ENCODE peak calls at places on chromosomes 6 and 20, in five cellular contexts. U is stomach, I is spleen, Y is A549, E is body of pancreas. P is an unnamed sample.

GRCh38 chr6:137434640-137435039 is 59.6 kb downstream of the OLIG3 start:
- DNase-seq in U (no peak), I (no peak), Y (no peak), E (no peak), P (no peak)

GRCh38 chr6:6699741-6700367 is 111.3 kb downstream of the LY86 start:
- DNase-seq in U (peak), I (no peak), Y (peak), E (peak), P (peak)

GRCh38 chr6:143097224-143097795 is 36.6 kb downstream of the AIG1 start:
- DNase-seq in U (no peak), I (no peak), Y (no peak), E (no peak), P (no peak)

GRCh38 chr6:14292119-14292518 is 174.5 kb downstream of the CD83 start:
- DNase-seq in U (no peak), I (no peak), Y (no peak), E (no peak), P (no peak)

GRCh38 chr20:25077610-25078169 is 4.3 kb downstream of the VSX1 start:
- DNase-seq in U (peak), I (peak), Y (peak), E (no peak), P (no peak)

GRCh38 chr6:142421285-142422202 is 119.7 kb downstream of the ADGRG6 start:
- DNase-seq in U (no peak), I (no peak), Y (no peak), E (no peak), P (no peak)

GRCh38 chr20:48912065-48912464 is 9.4 kb upstream of the ARFGEF2 start:
- DNase-seq in U (no peak), I (peak), Y (no peak), E (no peak), P (no peak)

GRCh38 chr20:51022803-51023616 is at the start of gene KCNG1:
- DNase-seq in U (peak), I (peak), Y (peak), E (peak), P (peak)

GRCh38 chr20:16394784-16395183 is 178.5 kb downstream of the KIF16B start:
- DNase-seq in U (no peak), I (no peak), Y (no peak), E (no peak), P (no peak)

GRCh38 chr20:774680-775057 is 6.4 kb upstream of the SLC52A3 start:
- DNase-seq in U (no peak), I (no peak), Y (no peak), E (no peak), P (no peak)

DNA sequence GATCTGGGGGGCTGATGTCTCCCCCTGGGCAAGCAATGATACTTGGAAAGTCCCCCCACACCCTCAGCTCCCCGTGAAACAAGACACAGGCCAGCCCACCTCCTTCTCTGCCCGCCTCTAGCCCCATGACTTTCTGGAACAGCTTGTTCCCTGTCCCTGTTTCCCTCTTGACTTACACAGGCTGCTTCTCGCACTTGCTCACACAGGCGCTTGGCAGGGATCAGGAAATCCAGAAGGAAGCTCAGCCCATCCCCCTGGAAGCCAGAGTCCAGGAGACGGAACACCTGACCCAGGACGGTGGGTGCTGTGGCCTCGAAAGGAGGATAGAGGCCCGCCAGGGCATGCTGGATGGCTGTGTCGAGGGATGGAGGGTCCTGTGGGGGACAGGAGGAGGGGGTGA is 14.8 kb downstream of the KIAA1755 start:
- DNase-seq in U (no peak), I (peak), Y (no peak), E (no peak), P (no peak)
- H3K27ac ChIP-seq in U (peak), I (no peak), Y (no peak), E (no peak), P (peak)

DNA sequence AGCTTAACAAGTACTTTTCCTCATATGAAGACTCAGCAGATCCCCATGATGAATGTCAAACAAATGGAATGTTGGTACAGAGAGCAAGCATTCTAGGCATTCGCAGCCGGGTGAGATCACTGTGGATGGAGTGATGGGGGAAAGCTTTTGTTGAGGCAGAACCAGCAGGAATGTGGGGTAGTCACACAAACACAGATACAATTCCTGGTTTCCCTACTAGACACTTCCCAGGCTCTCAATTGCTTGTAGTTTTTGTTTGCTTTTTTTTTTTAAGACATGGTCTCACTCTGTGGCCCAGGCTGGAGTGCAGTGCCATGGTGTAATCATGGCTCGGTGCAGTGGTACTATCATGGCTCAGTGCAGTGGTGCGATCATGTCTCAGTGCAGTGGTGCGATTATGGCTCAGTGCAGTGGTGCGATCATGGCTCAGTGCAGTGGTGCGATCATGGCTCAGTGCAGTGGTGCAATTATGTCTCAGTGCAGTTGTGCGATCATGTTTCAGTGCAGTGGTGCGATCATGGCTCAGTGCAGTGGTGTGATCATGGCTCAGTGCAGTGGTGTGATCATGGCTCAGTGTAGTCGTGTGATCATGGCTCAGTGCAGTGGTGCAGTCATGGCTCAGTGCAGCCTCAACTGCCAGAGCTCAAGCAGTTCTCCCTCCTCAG is 15.4 kb upstream of the IER3 start:
- DNase-seq in U (no peak), I (no peak), Y (peak), E (peak), P (no peak)
- TF ChIP-seq POLR2A in U (no peak), I (no peak), Y (no peak), E (no peak), P (no peak)

GRCh38 chr6:27128796-27129094 is 118.8 kb upstream of the PRSS16 start:
- DNase-seq in U (no peak), I (no peak), Y (no peak), E (no peak), P (no peak)

GRCh38 chr6:27127874-27128795 is 119.4 kb upstream of the PRSS16 start:
- DNase-seq in U (no peak), I (no peak), Y (no peak), E (no peak), P (no peak)

GRCh38 chr6:27130668-27131428 is 116.7 kb upstream of the PRSS16 start:
- DNase-seq in U (no peak), I (no peak), Y (no peak), E (no peak), P (no peak)

GRCh38 chr6:27129917-27130316 is 117.6 kb upstream of the PRSS16 start:
- DNase-seq in U (no peak), I (no peak), Y (no peak), E (no peak), P (no peak)

GRCh38 chr6:27129095-27129815 is 118.2 kb upstream of the PRSS16 start:
- DNase-seq in U (no peak), I (no peak), Y (no peak), E (no peak), P (no peak)
- H3K27ac ChIP-seq in U (no peak), I (no peak), Y (peak), E (no peak), P (no peak)

DNA sequence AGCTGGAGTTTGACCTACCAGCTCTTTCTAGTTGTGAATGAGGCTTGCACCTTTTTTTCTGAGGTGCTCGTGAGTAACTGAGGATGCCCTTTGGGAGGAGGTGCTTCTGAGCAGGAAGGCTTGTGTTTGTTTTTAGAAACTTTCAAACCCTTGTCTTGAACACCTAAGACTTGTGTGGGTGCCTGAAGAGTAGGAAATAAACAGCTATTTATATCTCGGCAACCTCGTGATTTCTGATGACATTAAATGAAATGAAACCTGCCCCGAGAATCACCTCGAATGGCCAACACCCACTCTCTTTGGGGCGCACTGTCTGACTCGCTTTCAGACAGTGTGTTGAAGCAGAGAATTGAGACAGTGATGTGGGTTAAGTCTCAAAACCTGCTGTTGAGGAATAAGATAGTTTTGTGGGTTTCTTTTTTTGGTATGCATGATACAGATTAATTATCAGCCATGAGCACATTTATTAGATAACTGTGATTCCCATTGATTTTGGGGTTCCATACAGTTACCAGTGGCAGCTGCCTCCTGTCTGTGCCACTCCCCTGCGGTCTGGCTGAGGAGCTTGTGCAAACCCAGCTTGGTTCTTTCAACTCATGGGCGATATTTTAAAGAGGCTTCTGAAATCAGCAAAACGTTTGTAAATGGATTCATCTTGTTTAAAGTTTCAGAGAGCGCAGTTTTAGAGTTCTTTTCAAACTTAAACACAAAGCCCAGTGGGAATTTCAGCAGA is 8.4 kb downstream of the IRF4 start:
- DNase-seq in U (no peak), I (no peak), Y (no peak), E (no peak), P (no peak)
- TF ChIP-seq POLR2A in U (no peak), I (no peak), Y (no peak), E (no peak), P (no peak)

DNA sequence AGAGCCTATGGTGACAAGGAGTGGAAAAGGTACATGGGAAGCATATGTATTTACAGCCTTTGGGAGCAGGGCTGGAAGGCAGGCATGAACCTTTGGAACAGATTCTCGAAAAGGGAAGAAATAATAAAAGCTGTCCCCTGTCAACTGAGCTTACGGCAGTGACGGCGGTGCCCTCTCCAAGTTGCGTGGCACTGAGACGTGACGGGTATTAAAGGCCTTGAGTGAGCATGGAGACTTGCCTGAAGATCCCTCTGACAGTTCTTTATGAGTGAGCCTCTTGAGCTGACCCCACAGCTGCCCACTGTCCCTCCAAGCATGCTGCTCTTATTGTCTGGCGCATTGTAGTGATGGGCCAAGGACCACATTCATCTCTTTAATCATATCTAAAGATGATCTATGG is 388.5 kb downstream of the ZFAND3 start:
- DNase-seq in U (no peak), I (no peak), Y (no peak), E (no peak), P (no peak)
- H3K27ac ChIP-seq in U (no peak), I (no peak), Y (no peak), E (no peak), P (no peak)

GRCh38 chr6:5257400-5257799 is 3.4 kb downstream of the LYRM4 start:
- DNase-seq in U (no peak), I (no peak), Y (no peak), E (no peak), P (no peak)

GRCh38 chr6:5260111-5260620 is 584 bp downstream of the LYRM4 start:
- DNase-seq in U (peak), I (peak), Y (peak), E (peak), P (no peak)

GRCh38 chr6:5261545-5262109 is 314 bp downstream of the FARS2 start:
- DNase-seq in U (no peak), I (no peak), Y (no peak), E (no peak), P (no peak)

GRCh38 chr6:5259428-5259827 is 1.3 kb downstream of the LYRM4 start:
- DNase-seq in U (no peak), I (no peak), Y (no peak), E (no peak), P (no peak)

GRCh38 chr6:5260661-5261544 is at the start of the genes FARS2 and LYRM4:
- DNase-seq in U (peak), I (peak), Y (peak), E (peak), P (peak)
- TF ChIP-seq POLR2A in U (no peak), I (no peak), Y (peak), E (peak), P (no peak)

GRCh38 chr20:12023169-12023795 is 105.6 kb downstream of the BTBD3 start:
- DNase-seq in U (no peak), I (no peak), Y (no peak), E (no peak), P (no peak)
- H3K27ac ChIP-seq in U (no peak), I (no peak), Y (no peak), E (no peak), P (no peak)

DNA sequence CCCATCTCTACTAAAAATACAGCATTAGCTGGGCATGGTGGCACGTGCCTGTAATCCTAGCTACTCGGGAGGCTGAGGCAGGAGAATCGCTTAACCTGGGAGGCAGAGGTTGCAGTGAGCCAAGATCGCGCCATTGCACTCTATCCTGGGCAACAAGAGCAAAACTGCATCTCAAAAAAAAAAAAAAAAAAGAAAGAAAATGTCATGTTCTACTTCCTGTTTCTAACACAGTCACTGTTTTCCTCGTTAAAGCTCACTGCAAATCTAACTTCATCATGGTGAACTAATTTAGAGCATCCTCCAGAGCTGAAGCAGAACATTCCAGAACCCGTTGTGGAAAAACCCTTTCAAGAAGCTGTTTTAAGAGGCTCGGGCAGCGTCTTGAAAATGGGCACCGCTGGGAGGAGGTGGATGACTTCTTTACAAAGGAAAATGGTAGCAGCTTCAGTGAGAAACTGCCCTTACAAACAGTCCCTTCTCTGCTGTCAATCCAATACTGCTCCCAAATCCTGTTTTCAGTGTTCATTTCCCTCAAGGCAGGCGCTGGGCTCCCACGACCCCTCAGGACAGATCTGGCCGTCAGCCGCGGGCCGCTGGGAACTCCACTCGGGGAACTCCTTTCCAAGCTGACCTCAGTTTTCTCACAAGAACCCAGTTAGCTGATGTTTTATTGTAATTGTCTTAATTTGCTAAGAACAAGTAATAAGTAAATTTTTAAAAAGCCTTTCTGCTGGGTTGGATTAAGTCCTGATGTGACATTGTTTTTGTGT is 12.5 kb downstream of the CTSZ start:
- DNase-seq in U (no peak), I (peak), Y (no peak), E (no peak), P (no peak)
- TF ChIP-seq POLR2A in U (no peak), I (peak), Y (no peak), E (no peak), P (no peak)

GRCh38 chr6:26193467-26194328 is 106.5 kb downstream of the HFE start:
- DNase-seq in U (no peak), I (no peak), Y (no peak), E (no peak), P (no peak)
- H3K27ac ChIP-seq in U (peak), I (peak), Y (peak), E (no peak), P (no peak)